ENCODE peak calls at places on chromosomes 13 and 19, in four cellular contexts. B is stimulated activated naive CD8-positive, alpha-beta T cell treated with anti-CD3 and anti-CD28 coated beads, Interleukin-15, amount 100 ng/mL, for 72 hours; Q is glutamatergic neuron; D is stimulated activated CD8-positive, alpha-beta memory T cell treated with anti-CD3 and anti-CD28 coated beads, Interleukin-7, amount 100 ng/mL, for 1 hour. R is an unnamed sample.

GRCh38 chr13:110233682-110234280 is 73.2 kb downstream of the COL4A1 start:
- DNase-seq in B (no peak), Q (no peak), D (no peak), R (no peak)

GRCh38 chr19:40141546-40141945 is 49.7 kb upstream of the MAP3K10 start:
- DNase-seq in B (no peak), Q (no peak), D (no peak), R (no peak)

GRCh38 chr13:27496006-27496405 is 45.6 kb upstream of the MTIF3 start:
- DNase-seq in B (no peak), Q (no peak), D (no peak), R (no peak)

GRCh38 chr19:51036519-51036918 is 1.7 kb upstream of the KLK12 start:
- DNase-seq in B (no peak), Q (no peak), D (no peak), R (no peak)

GRCh38 chr13:46666727-46667456 is 113.9 kb downstream of the LRCH1 start:
- DNase-seq in B (no peak), Q (peak), D (no peak), R (peak)

GRCh38 chr19:38736413-38737280 is 7.6 kb downstream of the CAPN12 start:
- DNase-seq in B (peak), Q (no peak), D (no peak), R (peak)

GRCh38 chr13:113769106-113769505 is 10.1 kb downstream of the TMEM255B start:
- DNase-seq in B (no peak), Q (no peak), D (no peak), R (no peak)

GRCh38 chr13:71811344-71811743 is 55.7 kb downstream of the DACH1 start:
- DNase-seq in B (no peak), Q (no peak), D (no peak), R (no peak)

GRCh38 chr13:112182831-112183543 is 116.0 kb downstream of the SOX1 start:
- DNase-seq in B (no peak), Q (peak), D (no peak), R (no peak)

GRCh38 chr13:39047560-39047959 is 9.3 kb downstream of the NHLRC3 start:
- DNase-seq in B (no peak), Q (no peak), D (no peak), R (no peak)

GRCh38 chr19:10518444-10519361 is 1.5 kb upstream of the S1PR5 start:
- DNase-seq in B (no peak), Q (no peak), D (no peak), R (no peak)

GRCh38 chr19:17339088-17339741 is 1.9 kb downstream of the GTPBP3 start:
- DNase-seq in B (no peak), Q (no peak), D (no peak), R (no peak)

GRCh38 chr13:98650376-98651107 is 73.6 kb upstream of the STK24 start:
- DNase-seq in B (no peak), Q (no peak), D (no peak), R (no peak)

GRCh38 chr13:32837307-32837972 is 178.8 kb upstream of the KL start:
- DNase-seq in B (no peak), Q (no peak), D (no peak), R (no peak)

GRCh38 chr19:3350014-3350663 is 16.2 kb upstream of the NFIC start:
- DNase-seq in B (no peak), Q (no peak), D (no peak), R (no peak)

GRCh38 chr19:37691881-37692504 is 27.6 kb downstream of the ZNF607 start:
- DNase-seq in B (peak), Q (peak), D (peak), R (no peak)

GRCh38 chr13:77918391-77919261 is at the start of gene EDNRB:
- DNase-seq in B (no peak), Q (peak), D (no peak), R (peak)